ENCODE peak calls at places on chromosomes 16 and 17, in ten cellular contexts. R, Y, U, L, K, Q, N, E, C and O are unnamed samples.

GRCh38 chr16:11781773-11782172 is 15.3 kb downstream of the ZC3H7A start:
- DNase-seq in R (no peak), Y (no peak), U (no peak), L (no peak), K (peak; percentile 27), Q (no peak), N (no peak), E (no peak), C (no peak), O (no peak)

GRCh38 chr17:46193246-46193625 is at the start of gene KANSL1:
- DNase-seq in R (peak; percentile 95), Y (peak; percentile 76), U (peak; percentile 94), L (peak; percentile 80), K (peak; percentile 87), Q (peak; percentile 84), N (peak; percentile 95), E (peak; percentile 98), C (peak; percentile 97), O (peak; percentile 85)

GRCh38 chr17:46765491-46765890 is 53.0 kb downstream of the WNT3 start:
- DNase-seq in R (no peak), Y (no peak), U (no peak), L (no peak), K (no peak), Q (no peak), N (no peak), E (no peak), C (no peak), O (no peak)

GRCh38 chr17:7853693-7854043 is 1.2 kb upstream of the TMEM88 start:
- DNase-seq in R (peak; percentile 67), Y (no peak), U (no peak), L (no peak), K (no peak), Q (no peak), N (no peak), E (peak; percentile 63), C (no peak), O (no peak)

GRCh38 chr17:75065562-75066151 is 18.6 kb downstream of the KCTD2 start:
- DNase-seq in R (no peak), Y (no peak), U (no peak), L (no peak), K (peak; percentile 46), Q (no peak), N (no peak), E (no peak), C (no peak), O (no peak)

GRCh38 chr17:12118617-12119016 is 97.9 kb downstream of the MAP2K4 start:
- DNase-seq in R (no peak), Y (no peak), U (no peak), L (no peak), K (no peak), Q (no peak), N (no peak), E (no peak), C (no peak), O (no peak)

GRCh38 chr17:66464921-66465320 is 162.5 kb downstream of the PRKCA start:
- DNase-seq in R (no peak), Y (no peak), U (no peak), L (no peak), K (no peak), Q (no peak), N (no peak), E (no peak), C (no peak), O (no peak)

GRCh38 chr17:43779145-43780125 is 658 bp upstream of the DUSP3 start:
- DNase-seq in R (peak; percentile 69), Y (peak; percentile 34), U (no peak), L (peak; percentile 45), K (peak; percentile 71), Q (no peak), N (peak; percentile 77), E (peak; percentile 69), C (no peak), O (no peak)

GRCh38 chr16:22375117-22375962 is 921 bp upstream of the CDR2 start:
- DNase-seq in R (no peak), Y (no peak), U (no peak), L (no peak), K (no peak), Q (no peak), N (no peak), E (peak; percentile 32), C (no peak), O (no peak)

GRCh38 chr17:27506348-27507218 is 50.3 kb downstream of the KSR1 start:
- DNase-seq in R (no peak), Y (no peak), U (peak; percentile 47), L (no peak), K (no peak), Q (peak; percentile 72), N (no peak), E (peak; percentile 87), C (peak; percentile 34), O (peak; percentile 63)

DNA sequence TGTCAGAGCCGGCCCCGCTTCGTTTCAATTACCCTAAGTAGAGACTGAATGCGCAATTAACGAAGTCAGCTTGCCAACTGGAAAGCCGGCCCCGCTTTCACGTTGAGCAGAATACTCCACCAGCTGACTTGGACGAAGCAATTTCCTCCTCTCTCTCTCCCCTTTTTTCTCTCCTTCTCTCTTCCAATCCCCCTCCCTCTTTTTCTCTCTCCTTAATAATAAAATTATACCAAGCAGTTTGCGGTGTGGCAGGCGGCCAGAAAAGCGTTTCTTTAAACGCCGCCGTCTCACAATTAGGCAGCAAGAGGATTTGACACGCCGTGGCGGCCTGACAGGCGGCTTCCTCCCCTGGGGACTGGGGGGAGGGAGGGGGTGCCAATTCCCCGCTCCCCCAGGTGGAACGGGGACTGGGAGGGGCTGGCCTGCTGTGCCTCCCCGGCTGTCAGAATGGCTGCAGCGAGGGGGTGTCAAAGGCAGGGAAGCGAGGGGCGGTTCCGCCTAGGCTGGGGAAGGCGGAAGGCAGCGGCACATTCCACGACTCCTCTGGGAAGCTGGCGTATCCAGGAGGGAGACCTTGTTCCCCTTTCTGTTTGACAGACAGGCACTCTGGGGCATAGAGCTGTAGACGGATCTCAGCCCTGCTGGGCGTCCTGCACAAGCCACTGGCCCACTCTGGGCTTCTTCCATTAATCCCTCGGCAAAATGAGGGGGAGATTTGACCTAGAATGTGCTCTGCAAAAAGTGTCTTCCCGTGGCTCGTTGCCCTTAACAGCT is 52.8 kb downstream of the SREBF1 start:
- DNase-seq in R (no peak), Y (no peak), U (no peak), L (no peak), K (peak; percentile 38), Q (no peak), N (no peak), E (peak; percentile 76), C (no peak), O (no peak)
- TF ChIP-seq POLR2AphosphoS5 in R (no peak), Y (no peak), U (no peak), L (no peak), K (no peak), Q (no peak), N (no peak), E (no peak), C (no peak), O (no peak)

GRCh38 chr16:84833542-84834402 is 14.0 kb downstream of the CRISPLD2 start:
- DNase-seq in R (peak; percentile 86), Y (no peak), U (no peak), L (no peak), K (no peak), Q (no peak), N (no peak), E (no peak), C (no peak), O (no peak)

GRCh38 chr16:84834403-84834772 is 14.6 kb downstream of the CRISPLD2 start:
- DNase-seq in R (no peak), Y (no peak), U (no peak), L (peak; percentile 64), K (no peak), Q (no peak), N (no peak), E (no peak), C (no peak), O (no peak)

GRCh38 chr16:84838383-84838948 is 18.7 kb downstream of the CRISPLD2 start:
- DNase-seq in R (peak; percentile 74), Y (no peak), U (no peak), L (no peak), K (no peak), Q (no peak), N (no peak), E (no peak), C (no peak), O (no peak)

GRCh38 chr16:84836967-84837366 is 17.2 kb downstream of the CRISPLD2 start:
- DNase-seq in R (no peak), Y (no peak), U (no peak), L (no peak), K (no peak), Q (no peak), N (no peak), E (no peak), C (no peak), O (no peak)

DNA sequence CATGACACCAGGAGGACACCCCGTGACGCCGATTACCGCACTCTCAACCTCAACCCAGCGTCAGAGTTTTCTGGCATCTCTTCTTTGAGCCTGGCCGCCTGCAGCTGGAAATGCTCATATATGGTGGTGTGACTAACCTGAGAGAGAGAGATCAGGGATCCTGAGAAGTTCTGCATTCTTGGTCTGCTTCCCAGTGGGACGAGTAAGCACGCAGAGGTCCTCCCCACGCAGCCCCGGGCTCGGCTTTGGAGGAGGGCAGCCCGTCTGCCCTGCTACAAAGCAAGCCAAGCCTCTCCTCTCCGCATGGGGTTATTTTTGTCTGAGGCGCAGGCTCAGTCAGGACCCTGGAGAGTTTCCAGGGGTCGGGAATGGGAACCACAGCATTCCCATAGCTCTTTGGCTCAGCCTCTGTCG is 16.5 kb downstream of the CRISPLD2 start:
- DNase-seq in R (peak; percentile 98), Y (no peak), U (no peak), L (peak; percentile 96), K (no peak), Q (peak; percentile 38), N (no peak), E (peak; percentile 86), C (no peak), O (no peak)
- TF ChIP-seq POLR2AphosphoS5 in R (peak; percentile 85), Y (no peak), U (no peak), L (peak; percentile 61), K (no peak), Q (no peak), N (no peak), E (no peak), C (no peak), O (no peak)

GRCh38 chr17:40647549-40648325 is at the start of gene SMARCE1:
- DNase-seq in R (peak; percentile 84), Y (peak; percentile 48), U (peak; percentile 62), L (peak; percentile 50), K (peak; percentile 83), Q (no peak), N (peak; percentile 71), E (peak; percentile 76), C (peak; percentile 74), O (peak; percentile 54)
- TF ChIP-seq POLR2AphosphoS5 in R (no peak), Y (peak; percentile 35), U (peak; percentile 54), L (peak; percentile 68), K (no peak), Q (peak; percentile 45), N (peak; percentile 58), E (no peak), C (peak; percentile 72), O (peak; percentile 53)

DNA sequence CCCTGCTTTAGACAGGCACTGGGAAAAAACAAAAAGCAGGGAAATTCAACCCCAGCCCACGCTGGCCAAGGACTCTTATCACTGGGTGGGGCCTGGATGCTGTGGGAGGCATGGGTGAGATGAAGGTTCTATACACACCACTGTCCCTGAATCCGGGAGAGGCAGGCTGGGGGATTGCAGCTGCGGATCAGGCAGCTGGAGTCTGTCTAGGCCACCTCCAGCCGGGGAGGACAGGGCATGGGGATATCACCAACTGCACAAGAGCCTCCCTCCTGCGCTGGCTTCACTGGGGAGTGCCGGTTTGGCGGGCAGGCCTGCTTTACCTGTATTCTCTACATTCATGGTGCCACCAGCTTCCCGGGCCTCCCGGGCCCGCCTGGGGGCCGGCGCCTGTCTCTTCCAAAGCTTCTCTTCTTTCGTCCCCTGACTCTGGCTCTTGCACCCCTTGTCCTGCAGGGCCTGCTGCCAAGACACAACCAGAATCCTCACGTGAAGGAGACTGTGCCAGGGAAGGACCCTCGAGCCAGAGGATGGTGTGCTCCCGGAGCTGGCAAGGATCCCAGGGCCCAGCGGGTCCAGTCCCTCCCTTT is 13.9 kb downstream of the KIFC3 start:
- DNase-seq in R (peak; percentile 62), Y (no peak), U (no peak), L (no peak), K (no peak), Q (no peak), N (no peak), E (no peak), C (no peak), O (no peak)
- TF ChIP-seq POLR2AphosphoS5 in R (no peak), Y (no peak), U (no peak), L (no peak), K (no peak), Q (no peak), N (no peak), E (no peak), C (no peak), O (no peak)